ENCODE peak calls at places on chromosomes 7 and 10, in five cellular contexts. One of them, this sample, is unnamed.

GRCh38 chr7:117173001-117173400 is 149.9 kb downstream of the WNT2 start:
- DNase-seq in endothelial cell of umbilical vein: no peak
- DNase-seq in K562: no peak
- DNase-seq in HepG2: no peak
- DNase-seq in HCT116: no peak
- DNase-seq in this sample: no peak

GRCh38 chr10:34291466-34292177 is 523.5 kb downstream of the PARD3 start:
- DNase-seq in K562: no peak
- DNase-seq in endothelial cell of umbilical vein: no peak
- DNase-seq in HCT116: no peak
- DNase-seq in HepG2: peak
- DNase-seq in this sample: no peak

GRCh38 chr10:70753841-70754621 is 31.1 kb downstream of the TBATA start:
- DNase-seq in HCT116: no peak
- DNase-seq in K562: no peak
- DNase-seq in endothelial cell of umbilical vein: no peak
- DNase-seq in HepG2: no peak
- DNase-seq in this sample: no peak

GRCh38 chr7:35909870-35910357 is 109.1 kb downstream of the SEPTIN7 start:
- DNase-seq in endothelial cell of umbilical vein: no peak
- DNase-seq in K562: no peak
- DNase-seq in HCT116: no peak
- DNase-seq in HepG2: no peak
- DNase-seq in this sample: peak

GRCh38 chr7:152189026-152189425 is 163.6 kb downstream of the GALNT11 start:
- DNase-seq in K562: no peak
- DNase-seq in endothelial cell of umbilical vein: no peak
- DNase-seq in HepG2: no peak
- DNase-seq in HCT116: no peak
- DNase-seq in this sample: no peak

GRCh38 chr7:101705327-101705726 is 76.2 kb upstream of the MYL10 start:
- DNase-seq in endothelial cell of umbilical vein: no peak
- DNase-seq in K562: no peak
- DNase-seq in HCT116: no peak
- DNase-seq in HepG2: no peak
- DNase-seq in this sample: no peak

GRCh38 chr7:108408294-108409004 is 47.8 kb downstream of the NRCAM start:
- DNase-seq in K562: no peak
- DNase-seq in endothelial cell of umbilical vein: no peak
- DNase-seq in HepG2: no peak
- DNase-seq in HCT116: no peak
- DNase-seq in this sample: no peak

GRCh38 chr7:70006411-70006920 is 408.2 kb downstream of the AUTS2 start:
- DNase-seq in endothelial cell of umbilical vein: no peak
- DNase-seq in HepG2: no peak
- DNase-seq in K562: no peak
- DNase-seq in HCT116: no peak
- DNase-seq in this sample: peak

GRCh38 chr10:92627845-92628480 is 35.0 kb downstream of the KIF11 start:
- DNase-seq in HCT116: no peak
- DNase-seq in endothelial cell of umbilical vein: peak
- DNase-seq in K562: no peak
- DNase-seq in HepG2: no peak
- DNase-seq in this sample: no peak

GRCh38 chr10:4623757-4624420 is 202.1 kb upstream of the AKR1E2 start:
- DNase-seq in K562: no peak
- DNase-seq in HCT116: no peak
- DNase-seq in endothelial cell of umbilical vein: no peak
- DNase-seq in HepG2: no peak
- DNase-seq in this sample: no peak

GRCh38 chr10:30185916-30186315 is 126.5 kb upstream of the JCAD start:
- DNase-seq in K562: no peak
- DNase-seq in HepG2: no peak
- DNase-seq in endothelial cell of umbilical vein: peak
- DNase-seq in HCT116: no peak
- DNase-seq in this sample: no peak

GRCh38 chr10:71437537-71438058 is 40.9 kb downstream of the CDH23 start:
- DNase-seq in endothelial cell of umbilical vein: no peak
- DNase-seq in HepG2: no peak
- DNase-seq in HCT116: no peak
- DNase-seq in K562: no peak
- DNase-seq in this sample: no peak

GRCh38 chr10:1366811-1367425 is 310.7 kb downstream of the WDR37 start:
- DNase-seq in HepG2: no peak
- DNase-seq in K562: no peak
- DNase-seq in HCT116: no peak
- DNase-seq in endothelial cell of umbilical vein: no peak
- DNase-seq in this sample: no peak

GRCh38 chr10:75532253-75532924 is 101.0 kb downstream of the LRMDA start:
- DNase-seq in K562: no peak
- DNase-seq in HepG2: no peak
- DNase-seq in HCT116: no peak
- DNase-seq in endothelial cell of umbilical vein: no peak
- DNase-seq in this sample: peak

GRCh38 chr7:5421626-5422323 is 1.9 kb downstream of the TNRC18 start:
- DNase-seq in endothelial cell of umbilical vein: peak
- DNase-seq in HepG2: peak
- DNase-seq in HCT116: no peak
- DNase-seq in K562: peak
- DNase-seq in this sample: peak

GRCh38 chr7:95110707-95111106 is 203.3 kb downstream of the PPP1R9A start:
- DNase-seq in K562: no peak
- DNase-seq in endothelial cell of umbilical vein: no peak
- DNase-seq in HCT116: no peak
- DNase-seq in HepG2: no peak
- DNase-seq in this sample: no peak

GRCh38 chr10:2791774-2792443 is 275.4 kb upstream of the PFKP start:
- DNase-seq in HCT116: no peak
- DNase-seq in HepG2: no peak
- DNase-seq in endothelial cell of umbilical vein: no peak
- DNase-seq in K562: no peak
- DNase-seq in this sample: peak

GRCh38 chr7:151552352-151553028 is 32.8 kb upstream of the RHEB start:
- DNase-seq in HepG2: no peak
- DNase-seq in endothelial cell of umbilical vein: no peak
- DNase-seq in K562: no peak
- DNase-seq in HCT116: no peak
- DNase-seq in this sample: no peak

GRCh38 chr7:32506266-32507054 is 11.2 kb downstream of the AVL9 start:
- DNase-seq in HepG2: peak
- DNase-seq in K562: peak
- DNase-seq in HCT116: peak
- DNase-seq in endothelial cell of umbilical vein: peak
- DNase-seq in this sample: peak

GRCh38 chr7:115827305-115828045 is 203.1 kb downstream of the TFEC start:
- DNase-seq in K562: no peak
- DNase-seq in endothelial cell of umbilical vein: no peak
- DNase-seq in HepG2: no peak
- DNase-seq in HCT116: no peak
- DNase-seq in this sample: no peak

GRCh38 chr7:25029075-25029474 is 49.1 kb upstream of the OSBPL3 start:
- DNase-seq in HepG2: no peak
- DNase-seq in HCT116: no peak
- DNase-seq in endothelial cell of umbilical vein: no peak
- DNase-seq in K562: no peak
- DNase-seq in this sample: no peak

GRCh38 chr7:25032774-25033743 is 53.1 kb upstream of the OSBPL3 start:
- DNase-seq in endothelial cell of umbilical vein: no peak
- DNase-seq in HepG2: no peak
- DNase-seq in HCT116: no peak
- DNase-seq in K562: no peak
- DNase-seq in this sample: no peak

GRCh38 chr7:25031007-25031406 is 51.0 kb upstream of the OSBPL3 start:
- DNase-seq in K562: no peak
- DNase-seq in HCT116: no peak
- DNase-seq in HepG2: no peak
- DNase-seq in endothelial cell of umbilical vein: no peak
- DNase-seq in this sample: no peak

GRCh38 chr7:25034136-25034535 is 54.2 kb upstream of the OSBPL3 start:
- DNase-seq in HCT116: no peak
- DNase-seq in HepG2: no peak
- DNase-seq in K562: no peak
- DNase-seq in endothelial cell of umbilical vein: no peak
- DNase-seq in this sample: no peak

DNA sequence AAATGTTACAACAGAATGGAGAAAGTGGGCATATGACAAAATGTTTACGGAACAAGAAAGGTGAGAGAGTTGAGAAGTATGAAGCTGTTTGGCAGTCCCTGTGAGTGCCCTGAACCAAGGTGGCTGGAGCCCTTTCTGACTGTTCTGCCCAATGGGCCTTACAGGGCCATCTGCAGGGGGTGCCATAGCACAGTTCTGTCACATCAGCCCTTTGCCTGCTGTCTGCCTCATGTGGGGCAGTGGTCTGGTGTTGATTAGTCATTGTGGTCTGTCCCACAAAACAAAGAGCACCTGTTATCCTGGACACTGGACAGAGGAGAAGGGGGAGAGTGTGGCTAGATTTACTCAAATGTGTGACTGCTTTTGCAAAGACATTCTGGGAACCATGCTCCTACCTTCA is 51.5 kb upstream of the OSBPL3 start:
- DNase-seq in HepG2: peak
- DNase-seq in K562: peak
- DNase-seq in HCT116: no peak
- DNase-seq in endothelial cell of umbilical vein: no peak
- DNase-seq in this sample: peak
- TF ChIP-seq MAX in HepG2: no peak
- TF ChIP-seq MAX in K562: no peak
- TF ChIP-seq MAX in HCT116: no peak
- TF ChIP-seq MAX in endothelial cell of umbilical vein: no peak
- TF ChIP-seq MAX in this sample: no peak

GRCh38 chr10:44966816-44967509 is 7.4 kb downstream of the RASSF4 start:
- DNase-seq in HepG2: no peak
- DNase-seq in HCT116: no peak
- DNase-seq in endothelial cell of umbilical vein: no peak
- DNase-seq in K562: no peak
- DNase-seq in this sample: peak
- TF ChIP-seq CTCF in HepG2: no peak
- TF ChIP-seq CTCF in HCT116: no peak
- TF ChIP-seq CTCF in endothelial cell of umbilical vein: peak
- TF ChIP-seq CTCF in K562: peak
- TF ChIP-seq CTCF in this sample: no peak

DNA sequence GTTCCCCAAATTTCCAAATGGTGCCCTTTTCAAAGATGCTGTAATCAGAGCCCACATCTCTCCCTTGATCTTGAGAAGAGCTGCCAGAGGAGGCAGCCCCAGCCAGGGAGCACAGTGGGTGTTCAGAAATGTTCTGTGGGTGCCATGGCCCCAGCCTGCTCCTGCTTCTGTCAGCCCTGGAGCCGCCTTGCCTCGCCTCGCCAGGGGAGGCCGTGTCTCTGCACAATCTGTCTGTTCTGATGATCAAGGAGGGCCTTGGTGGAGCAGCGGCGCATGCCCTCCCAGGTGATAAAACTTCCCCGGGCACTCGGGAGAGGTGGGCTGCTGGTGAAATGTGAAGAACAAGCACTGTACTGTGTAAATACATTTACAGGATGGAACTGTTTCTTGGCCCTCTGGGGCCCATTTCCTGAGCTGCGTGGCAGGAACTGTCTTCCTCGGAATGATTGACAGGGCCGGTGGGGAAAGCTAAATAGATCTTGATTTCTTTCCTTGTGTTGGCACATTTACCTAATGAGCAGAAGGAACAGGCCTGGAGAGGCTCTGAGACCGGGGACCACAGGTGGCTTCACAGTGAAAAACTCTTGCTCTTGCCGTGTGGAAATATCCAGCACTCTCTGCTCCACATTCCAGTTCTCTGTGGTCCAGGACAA is 207.8 kb upstream of the PODXL start:
- DNase-seq in HepG2: no peak
- DNase-seq in endothelial cell of umbilical vein: no peak
- DNase-seq in K562: no peak
- DNase-seq in HCT116: no peak
- DNase-seq in this sample: no peak
- TF ChIP-seq POLR2A in HepG2: no peak
- TF ChIP-seq POLR2A in endothelial cell of umbilical vein: no peak
- TF ChIP-seq POLR2A in K562: no peak
- TF ChIP-seq POLR2A in HCT116: no peak
- TF ChIP-seq POLR2A in this sample: no peak

GRCh38 chr10:32199724-32200394 is 143.6 kb upstream of the KIF5B start:
- DNase-seq in HCT116: no peak
- DNase-seq in endothelial cell of umbilical vein: no peak
- DNase-seq in K562: no peak
- DNase-seq in HepG2: no peak
- DNase-seq in this sample: peak

DNA sequence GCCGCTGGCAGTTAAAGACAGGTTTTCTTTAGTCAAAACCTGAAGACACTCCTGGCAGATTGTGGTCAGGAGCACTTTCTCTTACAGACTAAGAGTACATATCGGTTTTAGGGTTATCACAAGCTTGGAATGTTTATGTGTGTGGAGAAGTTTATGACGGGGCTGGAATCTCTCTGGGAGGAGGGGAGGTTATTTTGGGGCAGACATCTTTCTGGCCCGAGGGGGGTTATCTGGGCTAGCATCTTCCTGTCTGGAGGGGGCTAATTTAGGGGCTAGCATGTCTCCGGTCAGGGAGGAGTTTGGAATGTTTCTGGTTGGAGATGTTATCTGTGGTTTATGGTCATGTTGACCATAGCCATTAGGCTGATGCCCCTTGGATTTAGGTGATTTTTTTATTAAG is 141.2 kb upstream of the KIF5B start:
- DNase-seq in HepG2: no peak
- DNase-seq in K562: no peak
- DNase-seq in HCT116: no peak
- DNase-seq in endothelial cell of umbilical vein: peak
- DNase-seq in this sample: no peak
- TF ChIP-seq MAX in HepG2: no peak
- TF ChIP-seq MAX in K562: no peak
- TF ChIP-seq MAX in HCT116: no peak
- TF ChIP-seq MAX in endothelial cell of umbilical vein: no peak
- TF ChIP-seq MAX in this sample: no peak

GRCh38 chr7:82600601-82601000 is 157.0 kb upstream of the CACNA2D1 start:
- DNase-seq in endothelial cell of umbilical vein: no peak
- DNase-seq in HepG2: no peak
- DNase-seq in K562: no peak
- DNase-seq in HCT116: no peak
- DNase-seq in this sample: peak
- TF ChIP-seq CTCF in endothelial cell of umbilical vein: no peak
- TF ChIP-seq CTCF in HepG2: no peak
- TF ChIP-seq CTCF in K562: no peak
- TF ChIP-seq CTCF in HCT116: no peak
- TF ChIP-seq CTCF in this sample: no peak

GRCh38 chr7:120400806-120401455 is 128.0 kb downstream of the KCND2 start:
- DNase-seq in HepG2: no peak
- DNase-seq in K562: no peak
- DNase-seq in endothelial cell of umbilical vein: no peak
- DNase-seq in HCT116: no peak
- DNase-seq in this sample: no peak
- TF ChIP-seq POLR2A in HepG2: no peak
- TF ChIP-seq POLR2A in K562: no peak
- TF ChIP-seq POLR2A in endothelial cell of umbilical vein: no peak
- TF ChIP-seq POLR2A in HCT116: no peak
- TF ChIP-seq POLR2A in this sample: no peak

DNA sequence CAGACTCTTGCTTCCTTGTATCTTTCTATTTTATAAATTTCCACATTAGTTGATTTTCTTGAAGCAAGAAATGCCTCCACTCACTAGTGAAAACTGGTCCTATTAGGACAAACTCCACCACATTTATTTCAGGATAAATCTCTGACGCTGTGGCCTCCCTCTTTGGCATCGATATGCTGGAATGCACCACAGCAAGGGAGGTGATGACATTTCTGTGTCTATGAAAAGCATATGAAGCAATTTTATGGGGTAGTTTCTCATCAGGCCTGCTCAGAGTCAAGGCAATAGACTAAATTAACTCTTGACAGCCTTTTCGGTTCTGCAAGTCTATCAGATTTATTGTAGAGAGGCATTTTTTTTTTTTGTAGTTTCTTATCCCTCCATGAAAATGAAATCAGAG is 304.4 kb downstream of the ZEB1 start:
- DNase-seq in endothelial cell of umbilical vein: no peak
- DNase-seq in K562: no peak
- DNase-seq in HCT116: no peak
- DNase-seq in HepG2: no peak
- DNase-seq in this sample: no peak
- TF ChIP-seq MAX in endothelial cell of umbilical vein: no peak
- TF ChIP-seq MAX in K562: no peak
- TF ChIP-seq MAX in HCT116: no peak
- TF ChIP-seq MAX in HepG2: no peak
- TF ChIP-seq MAX in this sample: no peak

This sample was measured in NB4.